ENCODE peak calls at places on chromosomes 7 and 10, in six cellular contexts. X is GM12865, G is upper lobe of right lung, N is fibroblast of pulmonary artery, L is Calu3, B is heart right ventricle. Z is an unnamed sample.

GRCh38 chr7:154953006-154953684 is 49.8 kb downstream of the PAXIP1 start:
- DNase-seq in X (peak), L (peak), G (peak), B (peak), N (peak), Z (peak)

GRCh38 chr10:120824864-120825263 is 26.3 kb upstream of the WDR11 start:
- DNase-seq in X (peak), B (no peak), N (peak), G (no peak), L (peak), Z (peak)

GRCh38 chr10:93821051-93821772 is 63.5 kb downstream of the LGI1 start:
- DNase-seq in B (no peak), L (no peak), X (peak), G (no peak), N (peak), Z (peak)

GRCh38 chr10:30345611-30346010 is 3.5 kb downstream of the MTPAP start:
- DNase-seq in N (no peak), X (no peak), L (no peak), B (no peak), G (no peak), Z (no peak)

GRCh38 chr10:3516626-3517255 is 268.3 kb downstream of the KLF6 start:
- DNase-seq in B (no peak), L (no peak), G (no peak), X (no peak), N (no peak), Z (peak)

GRCh38 chr10:128125416-128125943 is 743 bp downstream of the MKI67 start:
- DNase-seq in L (no peak), G (no peak), N (no peak), X (peak), B (no peak), Z (no peak)

GRCh38 chr10:58152698-58153263 is 114.9 kb downstream of the IPMK start:
- DNase-seq in B (peak), X (peak), N (peak), L (peak), G (no peak), Z (peak)

GRCh38 chr7:143882020-143882610 is 19.9 kb downstream of the TCAF1 start:
- DNase-seq in X (no peak), B (peak), G (no peak), L (no peak), N (peak), Z (peak)

GRCh38 chr10:110815354-110816004 is 56.2 kb upstream of the PDCD4 start:
- DNase-seq in X (peak), N (no peak), G (no peak), L (no peak), B (no peak), Z (no peak)

GRCh38 chr7:123643495-123644428 is 11.9 kb upstream of the LMOD2 start:
- DNase-seq in G (no peak), N (peak), B (peak), L (peak), X (no peak), Z (peak)

GRCh38 chr10:84204122-84204521 is 9.8 kb downstream of the CDHR1 start:
- DNase-seq in B (no peak), G (no peak), L (no peak), N (no peak), X (peak), Z (no peak)
- TF ChIP-seq CTCF in B (peak), G (peak), L (no peak), N (peak), X (peak), Z (peak)

DNA sequence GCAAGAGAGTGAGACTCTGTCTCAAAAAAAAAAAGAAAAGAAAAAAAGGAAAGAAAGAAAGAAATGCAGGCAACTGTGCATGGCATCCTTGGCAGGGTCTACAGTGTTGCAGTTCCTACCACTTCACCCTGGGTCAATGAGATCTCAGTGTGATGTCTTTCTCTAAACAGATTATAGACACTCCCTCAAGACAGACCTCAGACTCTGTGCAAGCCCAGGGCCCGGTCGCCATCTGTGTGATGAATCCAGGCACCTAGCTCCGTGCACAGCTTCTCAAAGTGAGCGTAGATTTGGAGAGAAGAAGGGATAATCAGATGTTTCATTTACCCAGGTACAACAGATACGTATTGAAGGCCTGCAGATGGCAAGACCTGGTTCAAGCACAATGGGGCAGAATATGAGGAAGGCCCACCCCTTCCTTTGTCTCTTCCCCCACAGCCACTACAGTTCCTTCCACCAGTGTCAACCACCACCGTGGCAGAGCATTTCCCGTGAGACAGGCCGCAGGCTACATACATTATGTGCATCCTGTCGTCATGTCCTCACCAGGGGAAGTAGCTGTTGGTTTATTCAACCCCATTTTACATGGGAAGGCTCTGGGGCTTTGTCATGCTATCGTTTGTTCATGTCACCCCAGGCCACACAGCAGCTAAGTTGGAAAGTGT is 471.7 kb upstream of the GALNT17 start:
- DNase-seq in L (no peak), X (peak), B (no peak), N (no peak), G (no peak), Z (no peak)
- TF ChIP-seq CTCF in L (no peak), X (no peak), B (no peak), N (no peak), G (no peak), Z (no peak)

DNA sequence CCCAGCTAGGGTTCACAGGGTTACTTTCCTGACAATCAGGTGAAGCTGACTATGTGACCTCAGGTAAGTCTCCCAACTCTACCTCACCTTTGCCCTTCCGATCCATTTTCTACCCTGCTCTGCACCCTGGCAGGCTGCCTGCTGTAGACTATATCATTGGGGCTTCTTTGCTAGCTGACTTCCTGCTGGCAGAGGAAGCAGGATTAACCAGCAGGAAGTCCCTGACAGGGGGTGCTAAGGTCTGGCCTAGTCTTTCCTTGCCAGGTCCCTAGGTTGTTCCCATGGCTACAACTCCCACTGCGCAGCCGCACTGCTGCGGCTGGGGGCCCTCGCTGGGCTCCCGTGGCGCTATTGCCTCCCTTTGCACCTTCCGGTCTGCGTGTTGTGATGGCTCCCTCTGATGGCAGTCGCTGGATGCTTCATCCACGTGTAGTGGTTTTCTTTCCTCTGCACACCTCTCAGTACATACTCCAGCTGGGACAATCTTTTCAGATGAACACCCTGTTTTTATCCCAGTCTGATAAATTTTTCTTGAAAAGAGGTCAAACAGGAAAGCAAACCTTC is 365.9 kb downstream of the REEP3 start:
- DNase-seq in L (no peak), B (no peak), G (no peak), N (no peak), X (no peak), Z (no peak)
- TF ChIP-seq CTCF in L (no peak), B (no peak), G (no peak), N (peak), X (no peak), Z (no peak)

DNA sequence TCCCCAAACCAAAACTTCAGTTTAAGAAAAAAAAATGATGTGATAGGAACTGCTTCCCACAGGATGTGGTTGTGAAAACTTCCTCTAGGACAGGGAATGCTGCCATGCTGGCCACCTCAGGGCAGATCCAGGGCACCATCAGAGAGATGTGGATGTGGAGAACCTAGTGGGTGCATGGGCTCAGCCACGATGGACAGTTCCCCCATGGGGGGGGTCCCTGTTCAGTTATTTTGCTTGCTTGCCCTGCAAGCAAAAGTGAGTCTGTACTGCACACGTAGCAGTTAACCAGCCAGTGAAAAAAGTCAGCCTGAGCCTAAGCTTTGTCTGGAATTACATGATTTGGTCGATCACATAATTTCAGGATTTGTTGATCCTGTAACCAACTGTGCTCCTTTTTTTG is 36.3 kb downstream of the LAMB4 start:
- DNase-seq in N (peak), L (no peak), G (no peak), X (no peak), B (no peak), Z (peak)
- TF ChIP-seq CTCF in N (no peak), L (no peak), G (no peak), X (no peak), B (no peak), Z (no peak)